ENCODE peak calls at places on chromosomes 16 and 17, in five cellular contexts. One of them, this sample, is unnamed.

GRCh38 chr17:81523139-81524062 is 4.8 kb upstream of the FSCN2 start:
- DNase-seq in CD8-positive, alpha-beta memory T cell: no peak
- DNase-seq in dorsolateral prefrontal cortex: peak; percentile 69
- DNase-seq in fibroblast of lung: peak; percentile 54
- DNase-seq in suprapubic skin: no peak
- DNase-seq in this sample: no peak

GRCh38 chr16:8861563-8862308 is 7.1 kb downstream of the CARHSP1 start:
- DNase-seq in CD8-positive, alpha-beta memory T cell: no peak
- DNase-seq in dorsolateral prefrontal cortex: no peak
- DNase-seq in fibroblast of lung: no peak
- DNase-seq in suprapubic skin: no peak
- DNase-seq in this sample: no peak

GRCh38 chr17:6164996-6165395 is 94.8 kb downstream of the WSCD1 start:
- DNase-seq in CD8-positive, alpha-beta memory T cell: no peak
- DNase-seq in dorsolateral prefrontal cortex: no peak
- DNase-seq in fibroblast of lung: no peak
- DNase-seq in suprapubic skin: no peak
- DNase-seq in this sample: no peak

GRCh38 chr17:8124350-8125195 is 667 bp upstream of the HES7 start:
- DNase-seq in CD8-positive, alpha-beta memory T cell: peak; percentile 15
- DNase-seq in dorsolateral prefrontal cortex: no peak
- DNase-seq in fibroblast of lung: peak; percentile 35
- DNase-seq in suprapubic skin: no peak
- DNase-seq in this sample: no peak

GRCh38 chr16:66588981-66589713 is 9.9 kb downstream of the CMTM2 start:
- DNase-seq in CD8-positive, alpha-beta memory T cell: peak; percentile 58
- DNase-seq in dorsolateral prefrontal cortex: no peak
- DNase-seq in fibroblast of lung: peak; percentile 40
- DNase-seq in suprapubic skin: no peak
- DNase-seq in this sample: no peak

GRCh38 chr16:78494674-78495073 is 395.2 kb downstream of the WWOX start:
- DNase-seq in CD8-positive, alpha-beta memory T cell: no peak
- DNase-seq in dorsolateral prefrontal cortex: no peak
- DNase-seq in fibroblast of lung: no peak
- DNase-seq in suprapubic skin: no peak
- DNase-seq in this sample: no peak

GRCh38 chr17:62627904-62628603 is 584 bp downstream of the MRC2 start:
- DNase-seq in CD8-positive, alpha-beta memory T cell: peak; percentile 18
- DNase-seq in dorsolateral prefrontal cortex: no peak
- DNase-seq in fibroblast of lung: peak; percentile 78
- DNase-seq in suprapubic skin: no peak
- DNase-seq in this sample: no peak

GRCh38 chr17:57110579-57111367 is 25.7 kb downstream of the AKAP1 start:
- DNase-seq in CD8-positive, alpha-beta memory T cell: no peak
- DNase-seq in dorsolateral prefrontal cortex: no peak
- DNase-seq in fibroblast of lung: no peak
- DNase-seq in suprapubic skin: no peak
- DNase-seq in this sample: no peak

GRCh38 chr16:3171855-3172593 is 16.0 kb upstream of the OR1F1 start:
- DNase-seq in CD8-positive, alpha-beta memory T cell: no peak
- DNase-seq in dorsolateral prefrontal cortex: no peak
- DNase-seq in fibroblast of lung: no peak
- DNase-seq in suprapubic skin: no peak
- DNase-seq in this sample: no peak

GRCh38 chr17:80882926-80883685 is 108.5 kb upstream of the CHMP6 start:
- DNase-seq in CD8-positive, alpha-beta memory T cell: no peak
- DNase-seq in dorsolateral prefrontal cortex: no peak
- DNase-seq in fibroblast of lung: no peak
- DNase-seq in suprapubic skin: no peak
- DNase-seq in this sample: no peak

GRCh38 chr17:49880291-49881053 is 32.6 kb upstream of the TAC4 start:
- DNase-seq in CD8-positive, alpha-beta memory T cell: peak; percentile 64
- DNase-seq in dorsolateral prefrontal cortex: peak; percentile 75
- DNase-seq in fibroblast of lung: peak; percentile 52
- DNase-seq in suprapubic skin: peak; percentile 88
- DNase-seq in this sample: peak; percentile 53

GRCh38 chr17:18257747-18258355 is 687 bp downstream of the FLII start:
- DNase-seq in CD8-positive, alpha-beta memory T cell: peak; percentile 39
- DNase-seq in dorsolateral prefrontal cortex: peak; percentile 74
- DNase-seq in fibroblast of lung: peak; percentile 71
- DNase-seq in suprapubic skin: peak; percentile 89
- DNase-seq in this sample: peak; percentile 59

GRCh38 chr17:7208027-7208571 is 11.5 kb downstream of the DLG4 start:
- DNase-seq in CD8-positive, alpha-beta memory T cell: no peak
- DNase-seq in dorsolateral prefrontal cortex: no peak
- DNase-seq in fibroblast of lung: no peak
- DNase-seq in suprapubic skin: no peak
- DNase-seq in this sample: no peak

GRCh38 chr17:76687278-76688164 is 23.2 kb downstream of the MXRA7 start:
- DNase-seq in CD8-positive, alpha-beta memory T cell: no peak
- DNase-seq in dorsolateral prefrontal cortex: no peak
- DNase-seq in fibroblast of lung: no peak
- DNase-seq in suprapubic skin: no peak
- DNase-seq in this sample: peak; percentile 55

GRCh38 chr16:85424260-85425060 is 188.7 kb upstream of the GSE1 start:
- DNase-seq in CD8-positive, alpha-beta memory T cell: no peak
- DNase-seq in dorsolateral prefrontal cortex: peak; percentile 45
- DNase-seq in fibroblast of lung: no peak
- DNase-seq in suprapubic skin: no peak
- DNase-seq in this sample: no peak

GRCh38 chr17:27294689-27295630 is 1.0 kb downstream of the WSB1 start:
- DNase-seq in CD8-positive, alpha-beta memory T cell: peak; percentile 62
- DNase-seq in dorsolateral prefrontal cortex: no peak
- DNase-seq in fibroblast of lung: peak; percentile 94
- DNase-seq in suprapubic skin: peak; percentile 87
- DNase-seq in this sample: peak; percentile 81

GRCh38 chr17:38402897-38403296 is 25.4 kb upstream of the ARHGAP23 start:
- DNase-seq in CD8-positive, alpha-beta memory T cell: no peak
- DNase-seq in dorsolateral prefrontal cortex: no peak
- DNase-seq in fibroblast of lung: no peak
- DNase-seq in suprapubic skin: no peak
- DNase-seq in this sample: no peak

GRCh38 chr17:73168667-73169066 is 3.9 kb downstream of the SSTR2 start:
- DNase-seq in CD8-positive, alpha-beta memory T cell: no peak
- DNase-seq in dorsolateral prefrontal cortex: no peak
- DNase-seq in fibroblast of lung: no peak
- DNase-seq in suprapubic skin: no peak
- DNase-seq in this sample: no peak

GRCh38 chr17:57226793-57227192 is 29.5 kb upstream of the MSI2 start:
- DNase-seq in CD8-positive, alpha-beta memory T cell: no peak
- DNase-seq in dorsolateral prefrontal cortex: no peak
- DNase-seq in fibroblast of lung: no peak
- DNase-seq in suprapubic skin: no peak
- DNase-seq in this sample: no peak

GRCh38 chr16:85350973-85351372 is 238.7 kb upstream of the CIBAR2 start:
- DNase-seq in CD8-positive, alpha-beta memory T cell: no peak
- DNase-seq in dorsolateral prefrontal cortex: peak; percentile 88
- DNase-seq in fibroblast of lung: peak; percentile 96
- DNase-seq in suprapubic skin: peak; percentile 92
- DNase-seq in this sample: peak; percentile 74

GRCh38 chr17:6903516-6903915 is 72.0 kb upstream of the TEKT1 start:
- DNase-seq in CD8-positive, alpha-beta memory T cell: no peak
- DNase-seq in dorsolateral prefrontal cortex: no peak
- DNase-seq in fibroblast of lung: no peak
- DNase-seq in suprapubic skin: no peak
- DNase-seq in this sample: no peak

GRCh38 chr17:75848523-75849303 is 4.5 kb upstream of the UNC13D start:
- DNase-seq in CD8-positive, alpha-beta memory T cell: peak; percentile 68
- DNase-seq in dorsolateral prefrontal cortex: no peak
- DNase-seq in fibroblast of lung: peak; percentile 47
- DNase-seq in suprapubic skin: no peak
- DNase-seq in this sample: peak; percentile 67

GRCh38 chr17:36072431-36073121 is 8.5 kb downstream of the CCL18 start:
- DNase-seq in CD8-positive, alpha-beta memory T cell: peak; percentile 27
- DNase-seq in dorsolateral prefrontal cortex: no peak
- DNase-seq in fibroblast of lung: peak; percentile 20
- DNase-seq in suprapubic skin: no peak
- DNase-seq in this sample: no peak

GRCh38 chr16:5557966-5558365 is 460.4 kb upstream of the EEF2KMT start:
- DNase-seq in CD8-positive, alpha-beta memory T cell: no peak
- DNase-seq in dorsolateral prefrontal cortex: no peak
- DNase-seq in fibroblast of lung: no peak
- DNase-seq in suprapubic skin: no peak
- DNase-seq in this sample: no peak

GRCh38 chr17:48577946-48578615 is at the start of gene HOXB4:
- DNase-seq in CD8-positive, alpha-beta memory T cell: peak; percentile 75
- DNase-seq in dorsolateral prefrontal cortex: no peak
- DNase-seq in fibroblast of lung: peak; percentile 92
- DNase-seq in suprapubic skin: peak; percentile 95
- DNase-seq in this sample: peak; percentile 67

GRCh38 chr17:9729735-9730420 is 61.5 kb downstream of the DHRS7C start:
- DNase-seq in CD8-positive, alpha-beta memory T cell: no peak
- DNase-seq in dorsolateral prefrontal cortex: no peak
- DNase-seq in fibroblast of lung: no peak
- DNase-seq in suprapubic skin: no peak
- DNase-seq in this sample: no peak

GRCh38 chr16:81241706-81242105 is 3.2 kb downstream of the BCO1 start:
- DNase-seq in CD8-positive, alpha-beta memory T cell: no peak
- DNase-seq in dorsolateral prefrontal cortex: no peak
- DNase-seq in fibroblast of lung: no peak
- DNase-seq in suprapubic skin: no peak
- DNase-seq in this sample: no peak

GRCh38 chr16:16144416-16144815 is 78.9 kb downstream of the ABCC6 start:
- DNase-seq in CD8-positive, alpha-beta memory T cell: no peak
- DNase-seq in dorsolateral prefrontal cortex: no peak
- DNase-seq in fibroblast of lung: no peak
- DNase-seq in suprapubic skin: no peak
- DNase-seq in this sample: no peak

GRCh38 chr16:2341456-2342447 is 1.2 kb upstream of the ABCA3 start:
- DNase-seq in CD8-positive, alpha-beta memory T cell: peak; percentile 10
- DNase-seq in dorsolateral prefrontal cortex: no peak
- DNase-seq in fibroblast of lung: no peak
- DNase-seq in suprapubic skin: no peak
- DNase-seq in this sample: no peak

GRCh38 chr16:86605950-86606349 is 27.6 kb downstream of the FOXL1 start:
- DNase-seq in CD8-positive, alpha-beta memory T cell: no peak
- DNase-seq in dorsolateral prefrontal cortex: no peak
- DNase-seq in fibroblast of lung: no peak
- DNase-seq in suprapubic skin: no peak
- DNase-seq in this sample: no peak

GRCh38 chr16:7624871-7625766 is 292.5 kb downstream of the RBFOX1 start:
- DNase-seq in CD8-positive, alpha-beta memory T cell: no peak
- DNase-seq in dorsolateral prefrontal cortex: no peak
- DNase-seq in fibroblast of lung: no peak
- DNase-seq in suprapubic skin: no peak
- DNase-seq in this sample: no peak

GRCh38 chr17:36657763-36658490 is 56.5 kb downstream of the MRM1 start:
- DNase-seq in CD8-positive, alpha-beta memory T cell: no peak
- DNase-seq in dorsolateral prefrontal cortex: no peak
- DNase-seq in fibroblast of lung: no peak
- DNase-seq in suprapubic skin: no peak
- DNase-seq in this sample: no peak

GRCh38 chr16:81238296-81239011 is at the start of gene BCO1:
- DNase-seq in CD8-positive, alpha-beta memory T cell: no peak
- DNase-seq in dorsolateral prefrontal cortex: no peak
- DNase-seq in fibroblast of lung: peak; percentile 64
- DNase-seq in suprapubic skin: no peak
- DNase-seq in this sample: peak; percentile 14

GRCh38 chr16:89668790-89669158 is 11.1 kb downstream of the SPATA33 start:
- DNase-seq in CD8-positive, alpha-beta memory T cell: no peak
- DNase-seq in dorsolateral prefrontal cortex: no peak
- DNase-seq in fibroblast of lung: no peak
- DNase-seq in suprapubic skin: no peak
- DNase-seq in this sample: no peak
- H3K27ac ChIP-seq in CD8-positive, alpha-beta memory T cell: no peak overlapping the region
- H3K27ac ChIP-seq in dorsolateral prefrontal cortex: no peak overlapping the region
- H3K27ac ChIP-seq in fibroblast of lung: no peak overlapping the region
- H3K27ac ChIP-seq in suprapubic skin: no peak overlapping the region
- H3K27ac ChIP-seq in this sample: peak overlapping the region; percentile 2

GRCh38 chr17:51154176-51154575 is 817 bp downstream of the NME1 start:
- DNase-seq in CD8-positive, alpha-beta memory T cell: no peak
- DNase-seq in dorsolateral prefrontal cortex: no peak
- DNase-seq in fibroblast of lung: peak; percentile 12
- DNase-seq in suprapubic skin: no peak
- DNase-seq in this sample: no peak

GRCh38 chr17:51150932-51151331 is 2.4 kb upstream of the NME1 start:
- DNase-seq in CD8-positive, alpha-beta memory T cell: no peak
- DNase-seq in dorsolateral prefrontal cortex: no peak
- DNase-seq in fibroblast of lung: no peak
- DNase-seq in suprapubic skin: no peak
- DNase-seq in this sample: no peak

GRCh38 chr17:51155416-51155815 is 2.1 kb downstream of the NME1 start:
- DNase-seq in CD8-positive, alpha-beta memory T cell: no peak
- DNase-seq in dorsolateral prefrontal cortex: no peak
- DNase-seq in fibroblast of lung: no peak
- DNase-seq in suprapubic skin: no peak
- DNase-seq in this sample: no peak

GRCh38 chr17:51153210-51154072 is at the start of gene NME1:
- DNase-seq in CD8-positive, alpha-beta memory T cell: peak; percentile 97
- DNase-seq in dorsolateral prefrontal cortex: peak; percentile 96
- DNase-seq in fibroblast of lung: peak; percentile 100
- DNase-seq in suprapubic skin: peak; percentile 98
- DNase-seq in this sample: peak; percentile 86

DNA sequence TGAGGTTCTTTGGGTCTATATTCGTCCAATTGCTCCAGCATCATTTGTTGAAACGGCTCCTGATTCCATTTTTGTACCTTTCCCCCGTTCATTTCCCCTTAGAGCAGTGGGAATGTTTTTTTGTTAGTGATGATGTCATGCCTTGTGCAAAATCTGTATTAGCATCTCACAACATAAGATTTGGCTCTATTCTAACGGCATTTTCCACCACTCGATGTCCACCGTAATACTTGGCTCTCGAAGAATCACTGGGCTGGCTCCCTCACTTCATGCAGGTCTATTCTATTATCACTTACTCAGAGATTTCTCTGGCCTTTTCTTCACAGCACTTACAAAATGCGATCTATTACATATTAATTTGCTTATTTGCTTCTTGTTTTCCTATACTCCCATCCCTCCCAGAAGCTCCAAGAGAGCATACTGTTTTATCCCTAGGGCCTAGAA is 571 bp upstream of the NME1 start:
- DNase-seq in CD8-positive, alpha-beta memory T cell: no peak
- DNase-seq in dorsolateral prefrontal cortex: no peak
- DNase-seq in fibroblast of lung: peak; percentile 45
- DNase-seq in suprapubic skin: no peak
- DNase-seq in this sample: no peak
- H3K27ac ChIP-seq in CD8-positive, alpha-beta memory T cell: peak overlapping the region; percentile 60
- H3K27ac ChIP-seq in dorsolateral prefrontal cortex: peak overlapping the region; percentile 95
- H3K27ac ChIP-seq in fibroblast of lung: peak overlapping the region; percentile 12
- H3K27ac ChIP-seq in suprapubic skin: peak overlapping the region; percentile 66
- H3K27ac ChIP-seq in this sample: peak overlapping the region; percentile 88

GRCh38 chr17:78981010-78981888 is 1.5 kb upstream of the LGALS3BP start:
- DNase-seq in CD8-positive, alpha-beta memory T cell: no peak
- DNase-seq in dorsolateral prefrontal cortex: no peak
- DNase-seq in fibroblast of lung: no peak
- DNase-seq in suprapubic skin: no peak
- DNase-seq in this sample: no peak
- H3K27ac ChIP-seq in CD8-positive, alpha-beta memory T cell: no peak overlapping the region
- H3K27ac ChIP-seq in dorsolateral prefrontal cortex: peak overlapping the region; percentile 80
- H3K27ac ChIP-seq in fibroblast of lung: no peak overlapping the region
- H3K27ac ChIP-seq in suprapubic skin: no peak overlapping the region
- H3K27ac ChIP-seq in this sample: peak overlapping the region; percentile 83

GRCh38 chr17:78517421-78517820 is 59.8 kb downstream of the DNAH17 start:
- DNase-seq in CD8-positive, alpha-beta memory T cell: no peak
- DNase-seq in dorsolateral prefrontal cortex: no peak
- DNase-seq in fibroblast of lung: peak; percentile 6
- DNase-seq in suprapubic skin: no peak
- DNase-seq in this sample: no peak
- H3K27ac ChIP-seq in CD8-positive, alpha-beta memory T cell: no peak overlapping the region
- H3K27ac ChIP-seq in dorsolateral prefrontal cortex: no peak overlapping the region
- H3K27ac ChIP-seq in fibroblast of lung: no peak overlapping the region
- H3K27ac ChIP-seq in suprapubic skin: no peak overlapping the region
- H3K27ac ChIP-seq in this sample: no peak overlapping the region